ENCODE peak calls at places on chromosomes 3 and 15, in six cellular contexts. One of them, this sample, is unnamed.
A peak's percentile ranks its signal among the peaks of the same experiment; 100 is the strongest.

GRCh38 chr3:180548050-180548449 is 53.9 kb upstream of the TTC14 start:
- DNase-seq in GM12865: no peak
- DNase-seq in dorsolateral prefrontal cortex: no peak
- DNase-seq in A673: no peak
- DNase-seq in IMR-90: no peak
- DNase-seq in Peyer's patch: no peak
- DNase-seq in this sample: no peak

GRCh38 chr15:41423979-41424659 is 7.2 kb downstream of the RTF1 start:
- DNase-seq in GM12865: peak; percentile 77
- DNase-seq in dorsolateral prefrontal cortex: no peak
- DNase-seq in A673: no peak
- DNase-seq in IMR-90: no peak
- DNase-seq in Peyer's patch: no peak
- DNase-seq in this sample: no peak

GRCh38 chr3:177973241-177973840 is 562.9 kb upstream of the KCNMB2 start:
- DNase-seq in GM12865: no peak
- DNase-seq in dorsolateral prefrontal cortex: no peak
- DNase-seq in A673: no peak
- DNase-seq in IMR-90: peak; percentile 59
- DNase-seq in Peyer's patch: no peak
- DNase-seq in this sample: no peak

GRCh38 chr3:140505876-140506275 is 172.0 kb upstream of the TRIM42 start:
- DNase-seq in GM12865: no peak
- DNase-seq in dorsolateral prefrontal cortex: no peak
- DNase-seq in A673: no peak
- DNase-seq in IMR-90: no peak
- DNase-seq in Peyer's patch: no peak
- DNase-seq in this sample: no peak

GRCh38 chr3:52062499-52062898 is 6.1 kb upstream of the DUSP7 start:
- DNase-seq in GM12865: peak; percentile 67
- DNase-seq in dorsolateral prefrontal cortex: no peak
- DNase-seq in A673: no peak
- DNase-seq in IMR-90: peak; percentile 90
- DNase-seq in Peyer's patch: no peak
- DNase-seq in this sample: no peak

GRCh38 chr15:89874926-89875564 is 18.7 kb downstream of the AP3S2 start:
- DNase-seq in GM12865: peak; percentile 85
- DNase-seq in dorsolateral prefrontal cortex: peak; percentile 88
- DNase-seq in A673: peak; percentile 80
- DNase-seq in IMR-90: peak; percentile 66
- DNase-seq in Peyer's patch: peak; percentile 88
- DNase-seq in this sample: peak; percentile 72

GRCh38 chr15:46242935-46243334 is 608.1 kb downstream of the SQOR start:
- DNase-seq in GM12865: no peak
- DNase-seq in dorsolateral prefrontal cortex: no peak
- DNase-seq in A673: no peak
- DNase-seq in IMR-90: no peak
- DNase-seq in Peyer's patch: no peak
- DNase-seq in this sample: no peak

GRCh38 chr3:13106308-13106970 is 33.2 kb upstream of the IQSEC1 start:
- DNase-seq in GM12865: no peak
- DNase-seq in dorsolateral prefrontal cortex: no peak
- DNase-seq in A673: no peak
- DNase-seq in IMR-90: no peak
- DNase-seq in Peyer's patch: peak; percentile 5
- DNase-seq in this sample: no peak

GRCh38 chr3:16085410-16085809 is 89.1 kb upstream of the GALNT15 start:
- DNase-seq in GM12865: no peak
- DNase-seq in dorsolateral prefrontal cortex: no peak
- DNase-seq in A673: no peak
- DNase-seq in IMR-90: no peak
- DNase-seq in Peyer's patch: no peak
- DNase-seq in this sample: no peak

GRCh38 chr15:96359772-96360498 is 29.4 kb downstream of the NR2F2 start:
- DNase-seq in GM12865: no peak
- DNase-seq in dorsolateral prefrontal cortex: no peak
- DNase-seq in A673: peak; percentile 85
- DNase-seq in IMR-90: no peak
- DNase-seq in Peyer's patch: no peak
- DNase-seq in this sample: no peak

GRCh38 chr15:51450001-51450400 is 108.5 kb downstream of the GLDN start:
- DNase-seq in GM12865: no peak
- DNase-seq in dorsolateral prefrontal cortex: no peak
- DNase-seq in A673: no peak
- DNase-seq in IMR-90: no peak
- DNase-seq in Peyer's patch: no peak
- DNase-seq in this sample: no peak

GRCh38 chr15:71807691-71808091 is 2.7 kb upstream of the NR2E3 start:
- DNase-seq in GM12865: no peak
- DNase-seq in dorsolateral prefrontal cortex: no peak
- DNase-seq in A673: peak; percentile 32
- DNase-seq in IMR-90: peak; percentile 33
- DNase-seq in Peyer's patch: no peak
- DNase-seq in this sample: no peak

GRCh38 chr3:120153294-120153693 is 59.0 kb upstream of the GSK3B start:
- DNase-seq in GM12865: no peak
- DNase-seq in dorsolateral prefrontal cortex: no peak
- DNase-seq in A673: peak; percentile 24
- DNase-seq in IMR-90: peak; percentile 86
- DNase-seq in Peyer's patch: no peak
- DNase-seq in this sample: no peak

GRCh38 chr15:37056894-37057205 is 43.5 kb downstream of the MEIS2 start:
- DNase-seq in GM12865: no peak
- DNase-seq in dorsolateral prefrontal cortex: no peak
- DNase-seq in A673: no peak
- DNase-seq in IMR-90: no peak
- DNase-seq in Peyer's patch: no peak
- DNase-seq in this sample: no peak

GRCh38 chr15:31323627-31324026 is 3.0 kb upstream of the KLF13 start:
- DNase-seq in GM12865: peak; percentile 51
- DNase-seq in dorsolateral prefrontal cortex: no peak
- DNase-seq in A673: no peak
- DNase-seq in IMR-90: no peak
- DNase-seq in Peyer's patch: peak; percentile 20
- DNase-seq in this sample: no peak

GRCh38 chr3:116348216-116348615 is 97.1 kb downstream of the LSAMP start:
- DNase-seq in GM12865: no peak
- DNase-seq in dorsolateral prefrontal cortex: no peak
- DNase-seq in A673: no peak
- DNase-seq in IMR-90: no peak
- DNase-seq in Peyer's patch: no peak
- DNase-seq in this sample: no peak

GRCh38 chr15:59594493-59594942 is 17.1 kb upstream of the GCNT3 start:
- DNase-seq in GM12865: no peak
- DNase-seq in dorsolateral prefrontal cortex: no peak
- DNase-seq in A673: no peak
- DNase-seq in IMR-90: peak; percentile 86
- DNase-seq in Peyer's patch: no peak
- DNase-seq in this sample: no peak

GRCh38 chr3:141575879-141576743 is 89.3 kb downstream of the RASA2 start:
- DNase-seq in GM12865: peak; percentile 33
- DNase-seq in dorsolateral prefrontal cortex: no peak
- DNase-seq in A673: peak; percentile 11
- DNase-seq in IMR-90: peak; percentile 40
- DNase-seq in Peyer's patch: no peak
- DNase-seq in this sample: no peak

GRCh38 chr3:101643861-101644613 is 32.9 kb downstream of the ZBTB11 start:
- DNase-seq in GM12865: peak; percentile 21
- DNase-seq in dorsolateral prefrontal cortex: no peak
- DNase-seq in A673: peak; percentile 84
- DNase-seq in IMR-90: peak; percentile 84
- DNase-seq in Peyer's patch: no peak
- DNase-seq in this sample: peak; percentile 35

GRCh38 chr3:112395166-112395894 is 62.4 kb downstream of the CD200 start:
- DNase-seq in GM12865: no peak
- DNase-seq in dorsolateral prefrontal cortex: no peak
- DNase-seq in A673: no peak
- DNase-seq in IMR-90: peak; percentile 69
- DNase-seq in Peyer's patch: no peak
- DNase-seq in this sample: no peak

GRCh38 chr3:94020293-94020692 is 8.1 kb downstream of the STX19 start:
- DNase-seq in GM12865: no peak
- DNase-seq in dorsolateral prefrontal cortex: no peak
- DNase-seq in A673: no peak
- DNase-seq in IMR-90: no peak
- DNase-seq in Peyer's patch: no peak
- DNase-seq in this sample: no peak

GRCh38 chr3:137771401-137772230 is 7.5 kb downstream of the SOX14 start:
- DNase-seq in GM12865: no peak
- DNase-seq in dorsolateral prefrontal cortex: no peak
- DNase-seq in A673: no peak
- DNase-seq in IMR-90: no peak
- DNase-seq in Peyer's patch: no peak
- DNase-seq in this sample: no peak

GRCh38 chr3:72728958-72729467 is 119.2 kb downstream of the SHQ1 start:
- DNase-seq in GM12865: no peak
- DNase-seq in dorsolateral prefrontal cortex: no peak
- DNase-seq in A673: no peak
- DNase-seq in IMR-90: no peak
- DNase-seq in Peyer's patch: no peak
- DNase-seq in this sample: no peak

DNA sequence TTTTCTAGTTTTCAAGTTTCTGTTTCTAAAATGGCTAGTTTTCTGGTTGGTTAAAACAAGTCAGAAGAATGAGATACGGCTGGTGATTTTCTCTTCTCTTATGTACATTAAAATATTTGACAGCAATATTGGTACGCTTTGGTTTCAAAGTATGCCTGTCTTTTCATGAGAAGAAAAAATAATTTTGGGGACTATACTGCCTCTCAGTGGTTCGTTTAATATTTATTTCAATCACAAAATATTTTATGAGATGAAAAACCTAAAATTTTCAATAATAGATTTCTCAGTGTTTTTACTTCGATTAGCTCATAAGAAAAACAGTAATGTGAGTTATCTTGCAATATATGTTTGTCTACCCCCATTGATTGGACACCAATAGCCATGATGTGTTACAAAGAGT is 72.8 kb upstream of the AADACL2 start:
- DNase-seq in GM12865: no peak
- DNase-seq in dorsolateral prefrontal cortex: no peak
- DNase-seq in A673: peak; percentile 67
- DNase-seq in IMR-90: no peak
- DNase-seq in Peyer's patch: no peak
- DNase-seq in this sample: no peak
- TF ChIP-seq CTCF in GM12865: no peak
- TF ChIP-seq CTCF in dorsolateral prefrontal cortex: peak; percentile 32
- TF ChIP-seq CTCF in A673: peak; percentile 50
- TF ChIP-seq CTCF in IMR-90: peak; percentile 22
- TF ChIP-seq CTCF in Peyer's patch: no peak
- TF ChIP-seq CTCF in this sample: no peak

GRCh38 chr15:29935296-29936020 is 113.2 kb upstream of the TJP1 start:
- DNase-seq in GM12865: no peak
- DNase-seq in dorsolateral prefrontal cortex: no peak
- DNase-seq in A673: peak; percentile 21
- DNase-seq in IMR-90: no peak
- DNase-seq in Peyer's patch: peak; percentile 61
- DNase-seq in this sample: no peak
- TF ChIP-seq CTCF in GM12865: no peak
- TF ChIP-seq CTCF in dorsolateral prefrontal cortex: peak; percentile 8
- TF ChIP-seq CTCF in A673: peak; percentile 51
- TF ChIP-seq CTCF in IMR-90: peak; percentile 15
- TF ChIP-seq CTCF in Peyer's patch: peak; percentile 58
- TF ChIP-seq CTCF in this sample: no peak

GRCh38 chr3:183303725-183304124 is 50.7 kb downstream of the B3GNT5 start:
- DNase-seq in GM12865: no peak
- DNase-seq in dorsolateral prefrontal cortex: no peak
- DNase-seq in A673: no peak
- DNase-seq in IMR-90: no peak
- DNase-seq in Peyer's patch: no peak
- DNase-seq in this sample: no peak
- TF ChIP-seq CTCF in GM12865: no peak
- TF ChIP-seq CTCF in dorsolateral prefrontal cortex: no peak
- TF ChIP-seq CTCF in A673: no peak
- TF ChIP-seq CTCF in IMR-90: no peak
- TF ChIP-seq CTCF in Peyer's patch: no peak
- TF ChIP-seq CTCF in this sample: no peak

DNA sequence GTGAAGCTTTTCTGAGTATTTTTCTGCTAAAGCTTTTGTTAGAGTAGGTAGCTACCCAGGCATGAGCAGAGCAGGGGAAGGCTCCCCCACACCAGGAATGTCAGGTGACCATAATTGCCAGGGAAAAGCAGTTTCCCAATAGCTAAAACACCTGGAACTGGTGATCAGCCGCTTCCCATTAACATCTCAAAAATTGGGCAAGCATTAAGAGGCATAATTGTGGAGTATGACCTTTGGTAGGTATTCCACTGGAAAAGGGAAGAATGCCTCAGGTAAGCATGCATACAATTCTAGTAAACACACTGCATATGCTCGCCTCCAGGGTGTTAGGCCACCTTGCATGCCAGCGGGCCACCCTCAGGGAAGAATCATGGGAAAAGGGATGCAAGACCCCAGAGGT is 84.5 kb downstream of the CCR1 start:
- DNase-seq in GM12865: no peak
- DNase-seq in dorsolateral prefrontal cortex: no peak
- DNase-seq in A673: no peak
- DNase-seq in IMR-90: no peak
- DNase-seq in Peyer's patch: no peak
- DNase-seq in this sample: no peak
- TF ChIP-seq CTCF in GM12865: no peak
- TF ChIP-seq CTCF in dorsolateral prefrontal cortex: no peak
- TF ChIP-seq CTCF in A673: no peak
- TF ChIP-seq CTCF in IMR-90: no peak
- TF ChIP-seq CTCF in Peyer's patch: no peak
- TF ChIP-seq CTCF in this sample: no peak

DNA sequence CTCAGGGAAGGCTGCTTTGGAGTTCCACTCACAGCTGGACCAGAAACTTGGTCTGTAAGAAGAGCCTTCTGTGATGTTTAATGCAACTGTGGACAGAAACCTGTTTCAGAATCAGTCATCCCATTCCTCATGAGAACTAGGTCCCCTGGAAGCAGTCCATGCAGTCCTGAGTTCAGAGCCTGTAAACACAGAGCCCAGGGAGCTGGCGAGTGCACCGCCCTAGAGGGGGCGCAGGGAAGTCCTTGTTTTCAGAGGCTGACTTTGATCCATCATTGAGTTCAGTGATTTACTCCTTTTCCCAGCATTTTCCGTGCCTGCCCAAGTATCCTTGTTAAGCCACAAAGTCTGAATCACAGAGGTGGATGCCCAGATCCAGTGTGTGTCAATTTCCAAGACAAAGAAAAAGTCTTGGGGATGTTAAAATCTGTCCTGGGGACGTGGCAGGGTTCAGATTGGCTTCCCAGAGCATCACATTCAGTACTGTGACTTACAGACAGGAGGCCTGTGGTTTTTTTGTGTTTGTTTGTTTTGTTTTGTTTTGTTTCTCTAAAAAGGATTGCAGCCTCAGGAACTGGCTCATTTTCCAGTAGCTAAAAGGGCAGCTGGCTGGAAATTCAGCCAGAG is 9.8 kb upstream of the TXNRD3 start:
- DNase-seq in GM12865: no peak
- DNase-seq in dorsolateral prefrontal cortex: no peak
- DNase-seq in A673: no peak
- DNase-seq in IMR-90: peak; percentile 15
- DNase-seq in Peyer's patch: no peak
- DNase-seq in this sample: no peak
- TF ChIP-seq CTCF in GM12865: no peak
- TF ChIP-seq CTCF in dorsolateral prefrontal cortex: no peak
- TF ChIP-seq CTCF in A673: peak; percentile 13
- TF ChIP-seq CTCF in IMR-90: no peak
- TF ChIP-seq CTCF in Peyer's patch: no peak
- TF ChIP-seq CTCF in this sample: no peak

GRCh38 chr3:163707659-163708058 is 1370.6 kb downstream of the SI start:
- DNase-seq in GM12865: no peak
- DNase-seq in dorsolateral prefrontal cortex: no peak
- DNase-seq in A673: no peak
- DNase-seq in IMR-90: no peak
- DNase-seq in Peyer's patch: no peak
- DNase-seq in this sample: no peak
- TF ChIP-seq CTCF in GM12865: no peak
- TF ChIP-seq CTCF in dorsolateral prefrontal cortex: no peak
- TF ChIP-seq CTCF in A673: no peak
- TF ChIP-seq CTCF in IMR-90: no peak
- TF ChIP-seq CTCF in Peyer's patch: no peak
- TF ChIP-seq CTCF in this sample: no peak

This sample was measured in natural killer cell.